ENCODE peak calls at places on chromosome 22, in seven cellular contexts. M, O, I, C, E, Y and K are unnamed samples.

GRCh38 chr22:24819487-24819886 is 13.5 kb downstream of the SGSM1 start:
- DNase-seq in M (no peak), O (no peak), I (no peak), C (no peak), E (no peak), Y (no peak), K (no peak)

GRCh38 chr22:24424001-24424900 is 3.1 kb upstream of the ADORA2A start:
- DNase-seq in M (no peak), O (peak), I (no peak), C (no peak), E (no peak), Y (no peak), K (peak)

GRCh38 chr22:48920776-48921241 is 906.9 kb downstream of the BRD1 start:
- DNase-seq in M (no peak), O (no peak), I (peak), C (no peak), E (no peak), Y (no peak), K (no peak)

GRCh38 chr22:49765091-49765771 is 62.4 kb downstream of the BRD1 start:
- DNase-seq in M (no peak), O (no peak), I (peak), C (no peak), E (no peak), Y (no peak), K (peak)

GRCh38 chr22:47052236-47053012 is 290.0 kb downstream of the TBC1D22A start:
- DNase-seq in M (no peak), O (no peak), I (no peak), C (no peak), E (no peak), Y (no peak), K (no peak)

GRCh38 chr22:49525366-49525765 is 302.3 kb downstream of the BRD1 start:
- DNase-seq in M (no peak), O (no peak), I (no peak), C (no peak), E (no peak), Y (no peak), K (no peak)

GRCh38 chr22:44396021-44396726 is 83.4 kb upstream of the SHISAL1 start:
- DNase-seq in M (peak), O (no peak), I (peak), C (no peak), E (no peak), Y (no peak), K (peak)

GRCh38 chr22:28172948-28173360 is 253.9 kb upstream of the PITPNB start:
- DNase-seq in M (no peak), O (no peak), I (no peak), C (peak), E (no peak), Y (no peak), K (no peak)

GRCh38 chr22:50627452-50627913 is 469 bp downstream of the ARSA start:
- DNase-seq in M (peak), O (peak), I (no peak), C (no peak), E (no peak), Y (no peak), K (no peak)

GRCh38 chr22:19632671-19633148 is 81.6 kb upstream of the SEPTIN5 start:
- DNase-seq in M (no peak), O (no peak), I (no peak), C (no peak), E (no peak), Y (no peak), K (no peak)

GRCh38 chr22:39234157-39234793 is 10.5 kb downstream of the PDGFB start:
- DNase-seq in M (no peak), O (no peak), I (no peak), C (no peak), E (no peak), Y (no peak), K (no peak)

GRCh38 chr22:38964306-38964705 is 6.9 kb downstream of the APOBEC3A start:
- DNase-seq in M (no peak), O (no peak), I (no peak), C (no peak), E (no peak), Y (no peak), K (no peak)

GRCh38 chr22:27991586-27992293 is 72.7 kb upstream of the PITPNB start:
- DNase-seq in M (no peak), O (no peak), I (no peak), C (no peak), E (no peak), Y (no peak), K (no peak)

GRCh38 chr22:50169774-50170341 is 673 bp upstream of the PANX2 start:
- DNase-seq in M (no peak), O (peak), I (no peak), C (no peak), E (peak), Y (no peak), K (no peak)

GRCh38 chr22:20430641-20431519 is 6.7 kb downstream of the SCARF2 start:
- DNase-seq in M (peak), O (peak), I (peak), C (no peak), E (no peak), Y (no peak), K (peak)

GRCh38 chr22:46657996-46658947 is 38.1 kb downstream of the GRAMD4 start:
- DNase-seq in M (no peak), O (no peak), I (no peak), C (no peak), E (no peak), Y (no peak), K (no peak)

GRCh38 chr22:28799125-28799833 is 1.1 kb downstream of the XBP1 start:
- DNase-seq in M (peak), O (peak), I (no peak), C (peak), E (peak), Y (peak), K (no peak)

GRCh38 chr22:39144101-39144815 is 8.2 kb downstream of the CBX7 start:
- DNase-seq in M (no peak), O (no peak), I (no peak), C (peak), E (peak), Y (no peak), K (peak)

GRCh38 chr22:20750461-20751184 is 23.3 kb upstream of the SERPIND1 start:
- DNase-seq in M (no peak), O (no peak), I (peak), C (peak), E (peak), Y (peak), K (no peak)

GRCh38 chr22:49294656-49295464 is 532.8 kb downstream of the BRD1 start:
- DNase-seq in M (no peak), O (no peak), I (peak), C (no peak), E (no peak), Y (no peak), K (no peak)

GRCh38 chr22:23909258-23909898 is 15.2 kb downstream of the MIF start:
- DNase-seq in M (no peak), O (no peak), I (no peak), C (no peak), E (peak), Y (no peak), K (no peak)

GRCh38 chr22:36475341-36475740 is 6.1 kb downstream of the TXN2 start:
- DNase-seq in M (no peak), O (no peak), I (no peak), C (no peak), E (no peak), Y (no peak), K (no peak)

GRCh38 chr22:36480941-36481392 is 473 bp downstream of the TXN2 start:
- DNase-seq in M (no peak), O (no peak), I (no peak), C (no peak), E (no peak), Y (no peak), K (no peak)

GRCh38 chr22:36481393-36482168 is at the start of gene TXN2:
- DNase-seq in M (peak), O (peak), I (peak), C (peak), E (peak), Y (peak), K (peak)

DNA sequence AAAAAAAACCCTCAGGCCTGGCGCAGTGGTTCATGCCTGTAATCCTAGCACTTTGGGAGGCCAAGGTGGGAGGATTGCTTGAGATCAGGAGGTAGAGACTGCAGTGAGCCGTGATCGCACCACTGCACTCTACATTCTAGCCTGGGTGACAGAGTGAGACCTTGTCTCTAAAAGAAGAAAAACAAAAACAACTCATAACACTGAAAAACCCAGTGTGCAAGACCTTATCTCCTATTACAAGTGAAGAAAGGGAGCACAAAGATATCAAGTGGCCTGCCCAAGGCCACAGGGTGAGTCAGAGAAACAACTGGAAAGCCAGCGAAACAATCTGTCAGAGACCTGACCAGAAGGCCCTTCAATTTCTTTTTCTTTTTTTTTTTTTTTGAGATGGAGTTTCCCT is 2.5 kb downstream of the TXN2 start:
- DNase-seq in M (no peak), O (no peak), I (no peak), C (no peak), E (no peak), Y (no peak), K (no peak)
- TF ChIP-seq CTCF in M (no peak), O (no peak), I (no peak), C (no peak), E (no peak), Y (no peak), K (no peak)

GRCh38 chr22:37735054-37735453 is 38.2 kb downstream of the TRIOBP start:
- DNase-seq in M (peak), O (no peak), I (peak), C (no peak), E (no peak), Y (no peak), K (no peak)
- TF ChIP-seq CTCF in M (peak), O (no peak), I (peak), C (peak), E (peak), Y (peak), K (no peak)

DNA sequence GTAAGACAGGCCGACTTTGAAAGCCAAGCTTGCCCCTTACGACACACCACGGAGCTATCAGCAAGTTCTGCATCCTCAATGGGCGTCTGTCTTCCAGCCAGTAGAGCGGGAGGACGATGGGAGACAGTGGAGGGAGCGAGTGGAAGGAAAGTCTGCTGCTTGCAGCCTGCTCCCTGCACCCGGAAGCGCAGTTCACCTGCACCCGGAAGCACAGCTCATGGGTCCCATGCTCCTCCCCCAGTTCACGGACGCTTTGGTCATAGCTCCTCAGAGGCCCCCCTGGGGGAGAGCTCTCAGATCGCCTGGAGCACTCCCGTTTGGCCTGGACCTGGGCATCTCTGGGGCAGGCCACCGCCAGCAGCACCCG is 51.3 kb downstream of the FBLN1 start:
- DNase-seq in M (no peak), O (no peak), I (no peak), C (no peak), E (no peak), Y (no peak), K (no peak)
- TF ChIP-seq CTCF in M (peak), O (no peak), I (no peak), C (peak), E (no peak), Y (no peak), K (no peak)

GRCh38 chr22:30399718-30400117 is 2.9 kb downstream of the SEC14L2 start:
- DNase-seq in M (no peak), O (no peak), I (no peak), C (no peak), E (no peak), Y (no peak), K (no peak)

GRCh38 chr22:30400159-30400558 is 3.3 kb downstream of the SEC14L2 start:
- DNase-seq in M (no peak), O (no peak), I (no peak), C (no peak), E (no peak), Y (no peak), K (no peak)

GRCh38 chr22:30398685-30399680 is 2.2 kb downstream of the SEC14L2 start:
- DNase-seq in M (no peak), O (no peak), I (no peak), C (no peak), E (peak), Y (no peak), K (no peak)

GRCh38 chr22:30404307-30404706 is 7.5 kb downstream of the SEC14L2 start:
- DNase-seq in M (no peak), O (no peak), I (no peak), C (no peak), E (no peak), Y (no peak), K (no peak)

DNA sequence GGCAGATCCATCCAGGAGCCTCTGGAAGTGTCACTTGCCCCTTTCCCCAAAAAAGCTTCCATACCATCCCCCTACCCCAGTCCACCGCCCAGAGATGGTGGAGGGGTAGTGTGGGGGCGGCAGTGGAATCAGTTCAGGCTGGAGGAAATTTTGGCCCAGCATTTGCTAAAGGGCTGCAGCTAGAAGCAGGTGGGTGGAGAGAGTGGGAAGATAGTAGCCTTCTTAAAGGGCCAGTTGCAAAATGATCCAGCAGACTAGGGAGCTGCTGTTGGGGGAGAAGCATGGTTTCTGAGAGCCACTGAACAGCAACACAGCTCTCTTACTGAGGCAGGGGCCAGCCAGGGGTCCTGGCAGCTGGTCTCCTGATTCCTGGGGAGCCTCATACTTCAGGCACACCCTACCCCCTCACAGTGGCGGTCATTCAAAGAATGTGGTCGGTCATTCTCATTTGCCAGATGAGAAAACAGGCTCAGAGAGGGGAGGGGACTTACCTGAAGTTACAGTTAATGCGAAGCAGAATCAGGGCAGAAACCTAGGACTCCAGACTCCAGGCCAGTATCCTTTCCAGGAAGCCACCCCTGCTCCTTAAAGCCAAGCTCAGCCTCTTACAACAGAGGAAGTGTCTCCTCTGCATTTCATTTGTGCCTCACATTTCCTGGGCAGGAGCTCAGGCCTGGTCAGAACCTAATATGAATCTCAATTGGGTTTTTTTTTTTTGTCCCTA is 5.4 kb downstream of the SEC14L2 start:
- DNase-seq in M (no peak), O (no peak), I (no peak), C (no peak), E (no peak), Y (no peak), K (no peak)
- TF ChIP-seq CTCF in M (no peak), O (no peak), I (no peak), C (no peak), E (no peak), Y (no peak), K (no peak)

DNA sequence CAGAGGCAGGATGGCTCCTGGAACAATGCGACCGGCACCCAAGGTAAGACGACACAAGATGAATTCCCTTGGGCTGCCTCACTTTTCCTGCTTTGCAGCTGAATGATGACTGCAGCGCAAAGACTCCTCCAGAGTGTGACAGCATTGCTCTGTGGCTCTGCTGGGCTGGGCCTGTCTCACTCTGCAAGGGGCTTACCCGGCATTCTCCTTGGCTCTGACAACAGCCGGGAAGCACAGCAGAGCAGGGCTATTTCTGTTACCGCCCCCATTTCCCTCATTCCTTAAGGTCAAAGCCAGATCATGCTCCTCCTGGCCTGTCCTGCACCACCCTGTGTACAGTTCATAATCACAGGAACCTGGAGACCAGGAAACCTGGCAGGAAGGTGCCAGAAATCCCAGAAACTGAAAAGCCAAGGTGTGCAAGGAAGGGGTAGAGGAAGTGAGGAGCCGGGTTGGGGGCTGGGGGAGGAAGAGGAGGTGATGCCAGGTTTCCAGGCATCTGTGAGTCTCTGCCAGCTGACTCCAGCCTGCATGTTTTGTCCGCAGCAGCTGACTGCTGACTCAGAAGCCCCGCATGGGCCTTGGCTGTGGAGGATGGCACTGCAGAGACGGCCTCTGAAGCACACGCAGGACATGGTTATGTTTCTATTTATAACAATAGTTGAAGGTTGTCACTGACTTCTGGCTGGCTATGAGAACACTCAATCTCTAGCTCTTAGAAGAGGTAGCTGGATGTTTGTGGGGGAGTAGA is 113.6 kb downstream of the MICAL3 start:
- DNase-seq in M (peak), O (no peak), I (no peak), C (peak), E (peak), Y (peak), K (no peak)
- TF ChIP-seq CTCF in M (no peak), O (no peak), I (peak), C (peak), E (peak), Y (peak), K (no peak)

GRCh38 chr22:42880815-42881214 is 23.7 kb upstream of the ARFGAP3 start:
- DNase-seq in M (no peak), O (no peak), I (no peak), C (no peak), E (no peak), Y (no peak), K (no peak)
- TF ChIP-seq CTCF in M (no peak), O (no peak), I (no peak), C (peak), E (no peak), Y (peak), K (no peak)

DNA sequence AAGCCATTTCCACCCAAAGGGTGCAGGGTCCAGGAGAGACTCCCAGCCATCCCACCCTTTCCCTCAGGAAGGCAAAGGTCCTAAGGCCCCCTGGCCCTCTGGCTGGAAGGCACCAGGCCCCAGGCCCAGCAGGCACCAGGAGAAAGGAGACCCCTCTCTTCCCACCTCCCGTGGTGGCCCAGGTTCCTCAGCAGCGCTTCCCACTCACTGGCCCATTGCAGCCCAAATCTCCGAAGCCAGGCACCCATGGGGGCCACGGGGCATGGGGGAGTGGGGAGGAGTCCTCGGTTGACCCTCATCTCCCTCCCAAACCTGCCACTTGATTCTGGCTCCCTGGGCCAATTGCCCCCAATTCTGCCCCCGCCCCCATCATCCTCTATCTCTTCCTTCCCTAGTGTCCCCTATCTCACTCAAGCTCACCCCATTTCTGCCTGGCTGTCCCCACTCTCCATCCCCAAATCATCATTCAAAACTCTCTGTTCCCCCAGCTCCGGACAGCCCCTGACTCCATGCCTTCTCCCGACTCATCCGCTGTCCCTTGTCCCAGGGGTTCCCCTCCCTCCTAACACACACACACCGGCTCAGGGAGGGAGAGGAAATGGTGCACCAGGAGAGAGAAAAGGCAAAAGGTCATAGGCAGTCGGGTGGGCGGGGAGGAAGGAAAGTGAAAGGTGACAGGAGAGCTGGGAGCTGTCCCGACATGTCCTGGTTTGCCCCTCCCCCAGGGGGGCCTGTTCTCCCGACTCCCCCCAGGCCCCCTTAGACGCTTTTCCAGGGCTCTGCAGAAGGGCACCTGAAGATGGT is 1.2 kb downstream of the LIF start:
- DNase-seq in M (no peak), O (no peak), I (no peak), C (no peak), E (no peak), Y (no peak), K (no peak)
- TF ChIP-seq CTCF in M (no peak), O (no peak), I (no peak), C (no peak), E (no peak), Y (no peak), K (no peak)

DNA sequence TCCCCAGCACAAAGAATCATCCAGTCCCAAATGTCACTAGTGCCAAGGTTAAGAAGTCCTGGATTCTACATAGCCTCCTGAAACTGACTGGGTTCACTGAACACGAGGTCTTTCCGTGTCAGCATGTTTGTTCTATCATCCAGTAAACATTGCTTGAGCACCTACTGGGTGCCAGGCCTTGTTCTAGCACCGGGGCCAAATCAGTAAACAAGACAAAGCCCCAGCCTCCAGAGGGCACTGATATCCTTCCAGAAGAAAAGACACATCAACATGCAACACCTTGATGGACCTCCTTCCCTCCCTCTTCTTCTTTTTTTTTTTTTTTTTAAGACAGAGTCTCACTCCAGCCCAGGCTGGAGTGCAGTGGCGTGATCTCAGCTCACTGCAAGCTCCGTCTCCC is 26.9 kb downstream of the TPST2 start:
- DNase-seq in M (no peak), O (no peak), I (no peak), C (no peak), E (no peak), Y (no peak), K (no peak)
- TF ChIP-seq CTCF in M (no peak), O (no peak), I (no peak), C (peak), E (no peak), Y (no peak), K (no peak)